ENCODE peak calls at places on chromosome 14, in four cellular contexts. P, G, O and U are unnamed samples. For H3K4me1 and H3K36me3, the result is how much of the 10 kb centered on the place peaks cover.

GRCh38 chr14:55749201-55749812 is 169.3 kb downstream of the KTN1 start:
- DNase-seq in P (no peak), G (peak), O (no peak), U (no peak)

GRCh38 chr14:24816011-24816928 is 182.3 kb upstream of the GZMB start:
- DNase-seq in O (no peak), P (peak), G (peak), U (no peak)

GRCh38 chr14:96103560-96104460 is 64.6 kb downstream of the C14orf132 start:
- DNase-seq in G (no peak), P (no peak), O (no peak), U (no peak)

GRCh38 chr14:24866067-24866466 is 183.9 kb downstream of the STXBP6 start:
- DNase-seq in G (no peak), P (no peak), O (no peak), U (no peak)

GRCh38 chr14:96584907-96585671 is 82.9 kb downstream of the PAPOLA start:
- DNase-seq in O (no peak), P (no peak), G (no peak), U (no peak)

GRCh38 chr14:21428930-21429329 is 27.0 kb downstream of the CHD8 start:
- DNase-seq in G (no peak), P (no peak), O (no peak), U (peak)

GRCh38 chr14:44783899-44784298 is 177.8 kb downstream of the KLHL28 start:
- DNase-seq in G (no peak), P (no peak), O (no peak), U (no peak)

GRCh38 chr14:90911121-90911520 is 94.9 kb upstream of the TTC7B start:
- DNase-seq in O (no peak), G (no peak), P (no peak), U (no peak)

GRCh38 chr14:55699131-55700057 is 119.4 kb downstream of the KTN1 start:
- DNase-seq in P (no peak), O (no peak), G (no peak), U (no peak)

GRCh38 chr14:95226801-95227200 is 69.5 kb upstream of the DICER1 start:
- DNase-seq in P (no peak), G (no peak), O (no peak), U (no peak)

GRCh38 chr14:91170504-91171121 is 56.7 kb downstream of the DGLUCY start:
- DNase-seq in O (peak), P (no peak), G (no peak), U (peak)

GRCh38 chr14:69314327-69314726 is 54.4 kb downstream of the GALNT16 start:
- DNase-seq in P (no peak), G (no peak), O (peak), U (no peak)

GRCh38 chr14:101351769-101352168 is 209.5 kb upstream of the DIO3 start:
- DNase-seq in O (no peak), G (no peak), P (peak), U (no peak)

GRCh38 chr14:90624228-90624627 is 192.0 kb downstream of the TTC7B start:
- DNase-seq in P (no peak), G (peak), O (no peak), U (peak)

GRCh38 chr14:22887260-22887989 is 4.4 kb downstream of the REM2 start:
- DNase-seq in O (peak), P (peak), G (no peak), U (no peak)

GRCh38 chr14:54747616-54748015 is 155.0 kb downstream of the GCH1 start:
- DNase-seq in O (no peak), P (no peak), G (no peak), U (no peak)

GRCh38 chr14:103845327-103845726 is 2.0 kb downstream of the PPP1R13B start:
- DNase-seq in P (no peak), O (no peak), G (no peak), U (no peak)

GRCh38 chr14:70245026-70245425 is 56.3 kb upstream of the SLC8A3 start:
- DNase-seq in G (no peak), O (no peak), P (no peak), U (no peak)

GRCh38 chr14:100608586-100609330 is 21.5 kb upstream of the BEGAIN start:
- DNase-seq in G (peak), O (no peak), P (peak), U (no peak)

GRCh38 chr14:96592591-96593388 is 90.6 kb downstream of the PAPOLA start:
- DNase-seq in G (peak), P (peak), O (no peak), U (peak)

GRCh38 chr14:71287567-71287966 is 380.3 kb downstream of the PCNX1 start:
- DNase-seq in O (no peak), G (no peak), P (no peak), U (no peak)

GRCh38 chr14:103522028-103522581 is 525 bp downstream of the CKB start:
- DNase-seq in G (peak), O (peak), P (no peak), U (peak)

GRCh38 chr14:35341454-35342159 is 49.4 kb downstream of the PSMA6 start:
- DNase-seq in G (peak), P (peak), O (peak), U (peak)

DNA sequence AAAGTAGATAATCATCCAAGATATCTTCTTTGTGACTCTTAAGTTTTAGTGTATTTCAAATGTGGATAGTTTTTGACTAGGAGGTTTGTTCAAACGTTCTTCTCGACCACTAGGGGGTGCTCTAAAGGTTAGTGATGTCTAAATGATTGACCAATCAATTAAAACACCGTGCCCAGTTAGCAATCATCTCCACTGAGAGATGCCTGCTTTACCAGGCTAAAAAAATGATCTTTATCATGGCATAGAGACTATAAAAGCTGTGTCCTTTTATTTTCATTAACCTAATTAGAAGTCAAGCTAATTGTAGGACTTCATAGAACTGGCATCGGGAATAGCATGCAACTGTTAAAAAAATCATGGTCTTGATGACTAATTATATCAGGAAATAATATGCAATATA is 153.9 kb downstream of the PRKCH start:
- DNase-seq in G (no peak), P (no peak), O (no peak), U (no peak)
- H3K4me1 ChIP-seq in G (under half), P (half or more), O (under half), U (half or more)

DNA sequence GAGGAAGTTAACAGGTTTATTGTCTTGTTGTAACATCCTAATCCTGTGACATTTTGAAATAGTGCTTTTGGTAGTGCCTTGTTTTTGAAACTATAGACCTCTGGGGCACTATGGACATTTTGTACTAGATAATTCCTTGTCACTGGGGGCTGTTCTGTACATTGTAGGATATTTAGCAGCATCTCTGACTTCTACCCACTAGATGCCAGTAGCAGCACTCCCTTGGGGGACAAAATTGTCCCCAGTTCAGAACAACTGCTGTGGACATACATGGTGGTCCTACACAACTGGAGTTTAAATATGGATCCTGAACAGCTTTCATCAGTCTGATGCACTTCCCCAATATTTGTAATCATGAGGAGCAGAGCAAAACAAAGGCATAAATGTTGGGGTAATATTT is 264.7 kb downstream of the RAD51B start:
- DNase-seq in P (no peak), G (no peak), O (no peak), U (no peak)
- TF ChIP-seq CTCF in P (no peak), G (peak), O (no peak), U (peak)

GRCh38 chr14:30214014-30214413 is 286.4 kb upstream of the PRKD1 start:
- DNase-seq in P (no peak), O (no peak), G (no peak), U (no peak)
- H3K36me3 ChIP-seq in P (under half), O (under half), G (under half), U (under half)

DNA sequence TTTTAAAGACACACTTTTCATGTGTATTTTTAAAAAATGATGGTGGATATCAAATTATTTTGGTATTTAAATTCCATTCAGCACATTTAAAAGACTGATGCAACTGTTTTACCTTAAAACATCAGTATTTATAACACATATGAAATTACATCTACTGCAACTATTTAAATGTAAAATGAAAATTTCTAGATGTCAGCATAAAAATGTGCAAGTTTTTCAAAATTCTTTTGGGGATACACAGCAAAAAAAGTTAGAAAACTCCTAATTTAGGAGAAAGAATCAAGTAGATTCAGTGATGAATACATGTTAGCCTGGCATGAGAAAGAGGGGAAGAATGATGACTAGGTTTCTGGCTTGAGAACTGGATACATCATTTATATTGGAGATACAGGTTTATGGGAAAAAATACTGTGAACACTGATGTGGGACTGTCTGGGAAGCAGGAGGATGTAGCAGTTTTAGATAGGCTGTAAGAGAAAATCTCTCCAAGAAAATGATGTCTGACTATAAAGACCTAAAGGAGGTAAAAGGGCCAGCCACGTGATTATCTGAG is 9.2 kb downstream of the SOS2 start:
- DNase-seq in G (no peak), O (no peak), P (no peak), U (no peak)
- H3K4me1 ChIP-seq in G (under half), O (under half), P (under half), U (half or more)